ENCODE peak calls at places on chromosomes 4 and X, in ten cellular contexts. B is central memory CD4-positive, alpha-beta T cell; T is ovary; U is HT-29; P is astrocyte of the cerebellum; X is COR-L47; R is nephron progenitor cell; H is endothelial cell; O is NCI-H1092; I is left cardiac atrium. L is an unnamed sample.

GRCh38 chrX:3181846-3182245 is 140.6 kb downstream of the ARSF start:
- DNase-seq in U (no peak), B (no peak), X (no peak), T (no peak), R (no peak), I (no peak), O (no peak), P (no peak), H (no peak), L (no peak)

GRCh38 chr4:8468746-8469535 is 28.4 kb downstream of the TRMT44 start:
- DNase-seq in B (no peak), U (peak; percentile 68), R (peak; percentile 85), H (peak; percentile 80), O (no peak), X (peak; percentile 7), I (peak; percentile 63), P (no peak), T (peak; percentile 90), L (peak; percentile 84)

GRCh38 chrX:84340981-84341380 is 153.0 kb upstream of the RPS6KA6 start:
- DNase-seq in O (no peak), B (no peak), R (no peak), I (no peak), H (no peak), P (no peak), U (no peak), T (no peak), X (no peak), L (no peak)

GRCh38 chr4:137545461-137545861 is 13.2 kb upstream of the PCDH18 start:
- DNase-seq in R (no peak), U (no peak), O (no peak), I (no peak), H (no peak), T (no peak), B (no peak), P (peak; percentile 60), X (peak; percentile 12), L (no peak)

GRCh38 chr4:113951263-113951662 is 28.2 kb downstream of the ARSJ start:
- DNase-seq in U (peak; percentile 73), R (no peak), P (peak; percentile 55), T (peak; percentile 17), H (no peak), X (no peak), O (no peak), B (no peak), I (peak; percentile 24), L (no peak)

GRCh38 chr4:8607603-8608481 is 15.3 kb downstream of the CPZ start:
- DNase-seq in P (no peak), B (no peak), X (peak; percentile 26), U (no peak), O (no peak), I (no peak), T (peak; percentile 68), H (peak; percentile 86), R (peak; percentile 97), L (peak; percentile 76)

GRCh38 chr4:112296949-112297483 is at the start of gene ALPK1:
- DNase-seq in R (no peak), B (peak; percentile 52), T (no peak), H (no peak), U (peak; percentile 75), P (no peak), O (no peak), X (no peak), I (no peak), L (peak; percentile 90)

GRCh38 chr4:53917719-53918118 is 146.7 kb downstream of the CHIC2 start:
- DNase-seq in U (no peak), I (no peak), T (no peak), P (no peak), O (no peak), H (no peak), B (no peak), X (no peak), R (no peak), L (no peak)

GRCh38 chr4:86500527-86500926 is 93.6 kb upstream of the PTPN13 start:
- DNase-seq in P (no peak), X (no peak), O (no peak), H (no peak), B (no peak), T (no peak), U (peak; percentile 52), I (no peak), R (no peak), L (no peak)

GRCh38 chr4:184568770-184569169 is 80.5 kb downstream of the CASP3 start:
- DNase-seq in U (no peak), B (no peak), I (no peak), T (no peak), P (no peak), O (no peak), X (no peak), R (no peak), H (no peak), L (peak; percentile 7)

GRCh38 chr4:8419222-8420041 is 21.1 kb downstream of the ACOX3 start:
- DNase-seq in U (no peak), O (no peak), H (no peak), X (no peak), R (no peak), B (no peak), T (no peak), I (peak; percentile 66), P (no peak), L (no peak)

GRCh38 chr4:8592366-8593267 is at the start of gene CPZ:
- DNase-seq in O (no peak), U (no peak), H (no peak), R (peak; percentile 83), X (no peak), P (no peak), T (peak; percentile 89), I (peak; percentile 36), B (no peak), L (peak; percentile 90)

GRCh38 chr4:108742451-108742850 is 20.4 kb downstream of the ETNPPL start:
- DNase-seq in P (no peak), X (no peak), U (no peak), O (no peak), R (no peak), T (no peak), H (no peak), I (no peak), B (no peak), L (no peak)

GRCh38 chr4:153138736-153139135 is 65.5 kb upstream of the TRIM2 start:
- DNase-seq in R (no peak), O (no peak), T (no peak), H (no peak), P (no peak), X (no peak), U (no peak), B (no peak), I (no peak), L (no peak)

GRCh38 chrX:19579485-19579884 is 64.2 kb upstream of the MAP3K15 start:
- DNase-seq in O (no peak), U (no peak), X (no peak), I (no peak), B (no peak), P (no peak), R (no peak), H (no peak), T (no peak), L (no peak)

GRCh38 chr4:23364167-23364566 is 525.7 kb downstream of the PPARGC1A start:
- DNase-seq in X (no peak), B (no peak), U (no peak), O (no peak), I (no peak), T (no peak), H (no peak), R (no peak), P (no peak), L (no peak)

GRCh38 chr4:107153228-107153627 is 117.1 kb upstream of the DKK2 start:
- DNase-seq in U (peak; percentile 35), H (peak; percentile 80), R (peak; percentile 7), O (no peak), B (no peak), X (no peak), P (no peak), I (peak; percentile 17), T (no peak), L (peak; percentile 5)

GRCh38 chrX:51148848-51149247 is 183.8 kb upstream of the NUDT10 start:
- DNase-seq in B (no peak), H (peak; percentile 14), P (no peak), I (no peak), R (no peak), X (no peak), O (no peak), U (peak; percentile 9), T (peak; percentile 21), L (peak; percentile 48)

GRCh38 chr4:119139822-119140252 is 4.2 kb downstream of the MYOZ2 start:
- DNase-seq in P (no peak), X (no peak), R (no peak), O (no peak), H (no peak), B (peak; percentile 3), T (no peak), U (no peak), I (no peak), L (no peak)

GRCh38 chrX:7759832-7760231 is 83.1 kb upstream of the VCX start:
- DNase-seq in P (no peak), B (no peak), U (no peak), R (no peak), X (no peak), T (no peak), H (no peak), I (no peak), O (no peak), L (no peak)

GRCh38 chrX:120120223-120120622 is 4.5 kb upstream of the RHOXF1 start:
- DNase-seq in P (peak; percentile 2), X (no peak), U (no peak), R (no peak), O (no peak), I (no peak), T (no peak), B (no peak), H (no peak), L (no peak)

GRCh38 chrX:7062276-7062675 is 85.2 kb upstream of the STS start:
- DNase-seq in B (no peak), O (no peak), U (no peak), H (no peak), X (no peak), P (no peak), R (no peak), T (no peak), I (no peak), L (no peak)

GRCh38 chr4:8157944-8158709 is 486 bp downstream of the ABLIM2 start:
- DNase-seq in T (no peak), U (no peak), P (no peak), O (no peak), H (peak; percentile 28), X (peak; percentile 63), R (no peak), B (no peak), I (no peak), L (no peak)

GRCh38 chr4:151313306-151314028 is 11.9 kb downstream of the SH3D19 start:
- DNase-seq in U (no peak), X (no peak), I (no peak), H (no peak), B (no peak), T (no peak), P (no peak), R (no peak), O (no peak), L (no peak)

GRCh38 chr4:189502841-189503240 is 437.8 kb upstream of the FRG1 start:
- DNase-seq in P (no peak), R (no peak), I (no peak), T (no peak), U (no peak), O (no peak), H (no peak), X (no peak), B (no peak), L (no peak)

GRCh38 chr4:73257995-73258667 is 467 bp downstream of the ANKRD17 start:
- DNase-seq in U (peak; percentile 45), P (no peak), X (peak; percentile 66), H (no peak), O (no peak), B (no peak), R (no peak), T (peak; percentile 58), I (peak; percentile 37), L (peak; percentile 87)

GRCh38 chr4:151228196-151229119 is 48.5 kb upstream of the PRSS48 start:
- DNase-seq in O (no peak), R (no peak), X (no peak), H (no peak), U (no peak), T (no peak), P (peak; percentile 52), I (no peak), B (no peak), L (peak; percentile 46)

GRCh38 chr4:169079942-169080827 is 70.1 kb upstream of the CBR4 start:
- DNase-seq in P (peak; percentile 82), U (peak; percentile 85), B (no peak), R (no peak), T (no peak), X (no peak), I (peak; percentile 56), H (no peak), O (no peak), L (peak; percentile 62)

L was measured in left kidney.